ENCODE peak calls at places on chromosomes 4 and X, in six cellular contexts. One of them, this sample, is unnamed.

GRCh38 chr4:6478546-6479220 is 6.3 kb upstream of the PPP2R2C start:
- DNase-seq in activated T-helper 2 cell treated with anti-CD3 and anti-CD28 coated beads, Interferon-gamma antibody, Interleukin-2, Interleukin-4, amounts not matched to agents 10 μg/mL and 5 μg/mL and 100 μg/mL, durations not matched to agents 14 hours and 24 hours and 36 hours: no peak
- DNase-seq in activated B cell treated with CpG ODN at 0.5 μM for 24 hours: no peak
- DNase-seq in right atrium auricular region: peak
- DNase-seq in thoracic aorta: no peak
- DNase-seq in dorsolateral prefrontal cortex: no peak
- DNase-seq in this sample: peak

GRCh38 chr4:152243890-152244595 is 291.8 kb downstream of the FBXW7 start:
- DNase-seq in activated T-helper 2 cell treated with anti-CD3 and anti-CD28 coated beads, Interferon-gamma antibody, Interleukin-2, Interleukin-4, amounts not matched to agents 10 μg/mL and 5 μg/mL and 100 μg/mL, durations not matched to agents 14 hours and 24 hours and 36 hours: no peak
- DNase-seq in activated B cell treated with CpG ODN at 0.5 μM for 24 hours: no peak
- DNase-seq in right atrium auricular region: peak
- DNase-seq in thoracic aorta: no peak
- DNase-seq in dorsolateral prefrontal cortex: no peak
- DNase-seq in this sample: no peak

GRCh38 chr4:87865960-87866598 is 33.3 kb downstream of the MEPE start:
- DNase-seq in activated T-helper 2 cell treated with anti-CD3 and anti-CD28 coated beads, Interferon-gamma antibody, Interleukin-2, Interleukin-4, amounts not matched to agents 10 μg/mL and 5 μg/mL and 100 μg/mL, durations not matched to agents 14 hours and 24 hours and 36 hours: no peak
- DNase-seq in activated B cell treated with CpG ODN at 0.5 μM for 24 hours: no peak
- DNase-seq in right atrium auricular region: no peak
- DNase-seq in thoracic aorta: no peak
- DNase-seq in dorsolateral prefrontal cortex: no peak
- DNase-seq in this sample: no peak

GRCh38 chr4:83118869-83119268 is 4.3 kb upstream of the PLAC8 start:
- DNase-seq in activated T-helper 2 cell treated with anti-CD3 and anti-CD28 coated beads, Interferon-gamma antibody, Interleukin-2, Interleukin-4, amounts not matched to agents 10 μg/mL and 5 μg/mL and 100 μg/mL, durations not matched to agents 14 hours and 24 hours and 36 hours: no peak
- DNase-seq in activated B cell treated with CpG ODN at 0.5 μM for 24 hours: no peak
- DNase-seq in right atrium auricular region: no peak
- DNase-seq in thoracic aorta: no peak
- DNase-seq in dorsolateral prefrontal cortex: no peak
- DNase-seq in this sample: no peak

GRCh38 chr4:76591992-76592391 is 157.0 kb downstream of the SHROOM3 start:
- DNase-seq in activated T-helper 2 cell treated with anti-CD3 and anti-CD28 coated beads, Interferon-gamma antibody, Interleukin-2, Interleukin-4, amounts not matched to agents 10 μg/mL and 5 μg/mL and 100 μg/mL, durations not matched to agents 14 hours and 24 hours and 36 hours: no peak
- DNase-seq in activated B cell treated with CpG ODN at 0.5 μM for 24 hours: no peak
- DNase-seq in right atrium auricular region: no peak
- DNase-seq in thoracic aorta: no peak
- DNase-seq in dorsolateral prefrontal cortex: no peak
- DNase-seq in this sample: no peak

GRCh38 chrX:28205905-28206304 is 224.7 kb upstream of the DCAF8L1 start:
- DNase-seq in activated T-helper 2 cell treated with anti-CD3 and anti-CD28 coated beads, Interferon-gamma antibody, Interleukin-2, Interleukin-4, amounts not matched to agents 10 μg/mL and 5 μg/mL and 100 μg/mL, durations not matched to agents 14 hours and 24 hours and 36 hours: no peak
- DNase-seq in activated B cell treated with CpG ODN at 0.5 μM for 24 hours: no peak
- DNase-seq in right atrium auricular region: no peak
- DNase-seq in thoracic aorta: no peak
- DNase-seq in dorsolateral prefrontal cortex: no peak
- DNase-seq in this sample: no peak

GRCh38 chr4:169984745-169985144 is 41.5 kb downstream of the MFAP3L start:
- DNase-seq in activated T-helper 2 cell treated with anti-CD3 and anti-CD28 coated beads, Interferon-gamma antibody, Interleukin-2, Interleukin-4, amounts not matched to agents 10 μg/mL and 5 μg/mL and 100 μg/mL, durations not matched to agents 14 hours and 24 hours and 36 hours: no peak
- DNase-seq in activated B cell treated with CpG ODN at 0.5 μM for 24 hours: no peak
- DNase-seq in right atrium auricular region: no peak
- DNase-seq in thoracic aorta: no peak
- DNase-seq in dorsolateral prefrontal cortex: no peak
- DNase-seq in this sample: no peak

GRCh38 chrX:3348191-3348590 is 1.7 kb upstream of the MXRA5 start:
- DNase-seq in activated T-helper 2 cell treated with anti-CD3 and anti-CD28 coated beads, Interferon-gamma antibody, Interleukin-2, Interleukin-4, amounts not matched to agents 10 μg/mL and 5 μg/mL and 100 μg/mL, durations not matched to agents 14 hours and 24 hours and 36 hours: no peak
- DNase-seq in activated B cell treated with CpG ODN at 0.5 μM for 24 hours: no peak
- DNase-seq in right atrium auricular region: no peak
- DNase-seq in thoracic aorta: no peak
- DNase-seq in dorsolateral prefrontal cortex: no peak
- DNase-seq in this sample: peak

GRCh38 chr4:144223654-144224053 is 83.1 kb upstream of the GYPA start:
- DNase-seq in activated T-helper 2 cell treated with anti-CD3 and anti-CD28 coated beads, Interferon-gamma antibody, Interleukin-2, Interleukin-4, amounts not matched to agents 10 μg/mL and 5 μg/mL and 100 μg/mL, durations not matched to agents 14 hours and 24 hours and 36 hours: no peak
- DNase-seq in activated B cell treated with CpG ODN at 0.5 μM for 24 hours: no peak
- DNase-seq in right atrium auricular region: no peak
- DNase-seq in thoracic aorta: no peak
- DNase-seq in dorsolateral prefrontal cortex: no peak
- DNase-seq in this sample: no peak

GRCh38 chr4:89356086-89356485 is 48.5 kb upstream of the GPRIN3 start:
- DNase-seq in activated T-helper 2 cell treated with anti-CD3 and anti-CD28 coated beads, Interferon-gamma antibody, Interleukin-2, Interleukin-4, amounts not matched to agents 10 μg/mL and 5 μg/mL and 100 μg/mL, durations not matched to agents 14 hours and 24 hours and 36 hours: no peak
- DNase-seq in activated B cell treated with CpG ODN at 0.5 μM for 24 hours: no peak
- DNase-seq in right atrium auricular region: no peak
- DNase-seq in thoracic aorta: no peak
- DNase-seq in dorsolateral prefrontal cortex: no peak
- DNase-seq in this sample: no peak

GRCh38 chr4:2135083-2135482 is 76.0 kb downstream of the NAT8L start:
- DNase-seq in activated T-helper 2 cell treated with anti-CD3 and anti-CD28 coated beads, Interferon-gamma antibody, Interleukin-2, Interleukin-4, amounts not matched to agents 10 μg/mL and 5 μg/mL and 100 μg/mL, durations not matched to agents 14 hours and 24 hours and 36 hours: peak
- DNase-seq in activated B cell treated with CpG ODN at 0.5 μM for 24 hours: no peak
- DNase-seq in right atrium auricular region: no peak
- DNase-seq in thoracic aorta: no peak
- DNase-seq in dorsolateral prefrontal cortex: no peak
- DNase-seq in this sample: no peak

GRCh38 chrX:1554469-1555210 is 17.7 kb upstream of the P2RY8 start:
- DNase-seq in activated T-helper 2 cell treated with anti-CD3 and anti-CD28 coated beads, Interferon-gamma antibody, Interleukin-2, Interleukin-4, amounts not matched to agents 10 μg/mL and 5 μg/mL and 100 μg/mL, durations not matched to agents 14 hours and 24 hours and 36 hours: peak
- DNase-seq in activated B cell treated with CpG ODN at 0.5 μM for 24 hours: peak
- DNase-seq in right atrium auricular region: peak
- DNase-seq in thoracic aorta: no peak
- DNase-seq in dorsolateral prefrontal cortex: no peak
- DNase-seq in this sample: peak

GRCh38 chr4:86242677-86243076 is 117.2 kb downstream of the MAPK10 start:
- DNase-seq in activated T-helper 2 cell treated with anti-CD3 and anti-CD28 coated beads, Interferon-gamma antibody, Interleukin-2, Interleukin-4, amounts not matched to agents 10 μg/mL and 5 μg/mL and 100 μg/mL, durations not matched to agents 14 hours and 24 hours and 36 hours: no peak
- DNase-seq in activated B cell treated with CpG ODN at 0.5 μM for 24 hours: no peak
- DNase-seq in right atrium auricular region: no peak
- DNase-seq in thoracic aorta: no peak
- DNase-seq in dorsolateral prefrontal cortex: no peak
- DNase-seq in this sample: no peak

GRCh38 chr4:113450681-113451080 is 310.9 kb downstream of the CAMK2D start:
- DNase-seq in activated T-helper 2 cell treated with anti-CD3 and anti-CD28 coated beads, Interferon-gamma antibody, Interleukin-2, Interleukin-4, amounts not matched to agents 10 μg/mL and 5 μg/mL and 100 μg/mL, durations not matched to agents 14 hours and 24 hours and 36 hours: no peak
- DNase-seq in activated B cell treated with CpG ODN at 0.5 μM for 24 hours: no peak
- DNase-seq in right atrium auricular region: no peak
- DNase-seq in thoracic aorta: no peak
- DNase-seq in dorsolateral prefrontal cortex: no peak
- DNase-seq in this sample: no peak

GRCh38 chr4:6331018-6331417 is 61.4 kb downstream of the WFS1 start:
- DNase-seq in activated T-helper 2 cell treated with anti-CD3 and anti-CD28 coated beads, Interferon-gamma antibody, Interleukin-2, Interleukin-4, amounts not matched to agents 10 μg/mL and 5 μg/mL and 100 μg/mL, durations not matched to agents 14 hours and 24 hours and 36 hours: no peak
- DNase-seq in activated B cell treated with CpG ODN at 0.5 μM for 24 hours: no peak
- DNase-seq in right atrium auricular region: no peak
- DNase-seq in thoracic aorta: no peak
- DNase-seq in dorsolateral prefrontal cortex: no peak
- DNase-seq in this sample: no peak

GRCh38 chr4:7964890-7965662 is 25.4 kb upstream of the AFAP1 start:
- DNase-seq in activated T-helper 2 cell treated with anti-CD3 and anti-CD28 coated beads, Interferon-gamma antibody, Interleukin-2, Interleukin-4, amounts not matched to agents 10 μg/mL and 5 μg/mL and 100 μg/mL, durations not matched to agents 14 hours and 24 hours and 36 hours: no peak
- DNase-seq in activated B cell treated with CpG ODN at 0.5 μM for 24 hours: no peak
- DNase-seq in right atrium auricular region: peak
- DNase-seq in thoracic aorta: no peak
- DNase-seq in dorsolateral prefrontal cortex: no peak
- DNase-seq in this sample: no peak

GRCh38 chr4:173488656-173489055 is 41.4 kb downstream of the HAND2 start:
- DNase-seq in activated T-helper 2 cell treated with anti-CD3 and anti-CD28 coated beads, Interferon-gamma antibody, Interleukin-2, Interleukin-4, amounts not matched to agents 10 μg/mL and 5 μg/mL and 100 μg/mL, durations not matched to agents 14 hours and 24 hours and 36 hours: no peak
- DNase-seq in activated B cell treated with CpG ODN at 0.5 μM for 24 hours: no peak
- DNase-seq in right atrium auricular region: no peak
- DNase-seq in thoracic aorta: no peak
- DNase-seq in dorsolateral prefrontal cortex: no peak
- DNase-seq in this sample: no peak

GRCh38 chrX:143296521-143296920 is 220.8 kb downstream of the SPANXN3 start:
- DNase-seq in activated T-helper 2 cell treated with anti-CD3 and anti-CD28 coated beads, Interferon-gamma antibody, Interleukin-2, Interleukin-4, amounts not matched to agents 10 μg/mL and 5 μg/mL and 100 μg/mL, durations not matched to agents 14 hours and 24 hours and 36 hours: no peak
- DNase-seq in activated B cell treated with CpG ODN at 0.5 μM for 24 hours: no peak
- DNase-seq in right atrium auricular region: no peak
- DNase-seq in thoracic aorta: no peak
- DNase-seq in dorsolateral prefrontal cortex: no peak
- DNase-seq in this sample: no peak

GRCh38 chr4:44425614-44426208 is 22.9 kb downstream of the KCTD8 start:
- DNase-seq in activated T-helper 2 cell treated with anti-CD3 and anti-CD28 coated beads, Interferon-gamma antibody, Interleukin-2, Interleukin-4, amounts not matched to agents 10 μg/mL and 5 μg/mL and 100 μg/mL, durations not matched to agents 14 hours and 24 hours and 36 hours: no peak
- DNase-seq in activated B cell treated with CpG ODN at 0.5 μM for 24 hours: no peak
- DNase-seq in right atrium auricular region: no peak
- DNase-seq in thoracic aorta: no peak
- DNase-seq in dorsolateral prefrontal cortex: no peak
- DNase-seq in this sample: no peak

This sample was measured in osteocyte.